ENCODE peak calls at places on chromosomes 7 and 10, in six cellular contexts. H, S, E, Z, X and N are unnamed samples. For H4K20me1 and H3F3A, the result is how much of the 10 kb centered on the place peaks cover.

GRCh38 chr7:74272305-74273038 is 16.7 kb upstream of the CLIP2 start:
- DNase-seq in H (no peak), S (peak), E (no peak), Z (peak), X (peak), N (peak)

GRCh38 chr7:120993011-120993574 is 4.6 kb downstream of the CPED1 start:
- DNase-seq in H (no peak), S (no peak), E (no peak), Z (peak), X (no peak), N (no peak)

GRCh38 chr10:114392112-114392835 is 12.0 kb downstream of the AFAP1L2 start:
- DNase-seq in H (no peak), S (no peak), E (no peak), Z (no peak), X (no peak), N (no peak)

GRCh38 chr10:122565766-122566206 is 5.2 kb downstream of the DMBT1 start:
- DNase-seq in H (peak), S (peak), E (peak), Z (peak), X (peak), N (peak)

GRCh38 chr7:113283861-113284260 is 165.5 kb upstream of the SMIM30 start:
- DNase-seq in H (no peak), S (no peak), E (no peak), Z (peak), X (no peak), N (no peak)

GRCh38 chr10:75464478-75465090 is 33.2 kb downstream of the LRMDA start:
- DNase-seq in H (no peak), S (no peak), E (no peak), Z (no peak), X (no peak), N (no peak)

GRCh38 chr7:28354601-28355062 is 57.7 kb upstream of the CREB5 start:
- DNase-seq in H (peak), S (peak), E (no peak), Z (peak), X (peak), N (peak)

GRCh38 chr10:30178565-30178964 is 119.2 kb upstream of the JCAD start:
- DNase-seq in H (no peak), S (no peak), E (no peak), Z (peak), X (peak), N (no peak)

GRCh38 chr10:104581884-104582603 is 59.0 kb upstream of the SORCS3 start:
- DNase-seq in H (no peak), S (no peak), E (no peak), Z (peak), X (no peak), N (no peak)

GRCh38 chr10:34721201-34721840 is 93.8 kb downstream of the PARD3 start:
- DNase-seq in H (no peak), S (no peak), E (peak), Z (peak), X (peak), N (peak)

GRCh38 chr7:143882611-143883078 is 19.3 kb downstream of the TCAF1 start:
- DNase-seq in H (peak), S (peak), E (no peak), Z (peak), X (no peak), N (no peak)

GRCh38 chr10:84352251-84352842 is 24.0 kb downstream of the CCSER2 start:
- DNase-seq in H (peak), S (peak), E (peak), Z (peak), X (peak), N (peak)

GRCh38 chr7:100044719-100045118 is 4.9 kb upstream of the ZSCAN21 start:
- DNase-seq in H (no peak), S (no peak), E (no peak), Z (no peak), X (peak), N (no peak)

GRCh38 chr7:83469491-83469890 is 179.4 kb downstream of the SEMA3E start:
- DNase-seq in H (no peak), S (peak), E (no peak), Z (peak), X (peak), N (no peak)

GRCh38 chr7:14196555-14196954 is 207.1 kb upstream of the ETV1 start:
- DNase-seq in H (no peak), S (no peak), E (no peak), Z (peak), X (peak), N (no peak)

GRCh38 chr7:19491821-19492452 is 216.9 kb downstream of the POLR1F start:
- DNase-seq in H (peak), S (peak), E (peak), Z (peak), X (peak), N (no peak)

GRCh38 chr10:60042262-60042661 is 135.9 kb upstream of the CCDC6 start:
- DNase-seq in H (no peak), S (no peak), E (no peak), Z (no peak), X (no peak), N (no peak)

GRCh38 chr10:12405342-12406320 is 56.3 kb downstream of the CAMK1D start:
- DNase-seq in H (peak), S (peak), E (no peak), Z (no peak), X (peak), N (no peak)

GRCh38 chr7:3140834-3141233 is 97.2 kb upstream of the CARD11 start:
- DNase-seq in H (no peak), S (no peak), E (no peak), Z (no peak), X (no peak), N (no peak)

DNA sequence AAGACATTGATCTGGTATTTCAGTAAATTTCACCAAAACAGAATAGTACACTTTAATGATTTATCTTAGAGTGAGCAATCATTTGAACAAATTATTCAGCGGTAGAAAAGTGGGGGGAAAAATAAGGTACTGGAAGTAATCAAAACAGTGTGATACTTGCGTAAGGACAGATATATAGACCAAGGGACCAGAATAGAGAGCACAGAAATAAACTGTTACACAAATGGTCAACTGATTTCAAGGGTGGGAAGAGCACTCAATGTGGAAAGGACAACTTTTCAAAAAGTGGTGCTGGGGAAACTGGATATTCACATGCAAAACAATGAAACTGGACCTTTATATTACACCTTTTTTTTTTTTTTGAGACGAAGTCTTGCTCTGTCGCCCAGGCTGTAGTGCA is 119.9 kb downstream of the NRBF2 start:
- DNase-seq in H (no peak), S (no peak), E (no peak), Z (no peak), X (no peak), N (no peak)
- H4K20me1 ChIP-seq in H (under half), S (half or more), E (under half), Z (under half), X (half or more), N (under half)

DNA sequence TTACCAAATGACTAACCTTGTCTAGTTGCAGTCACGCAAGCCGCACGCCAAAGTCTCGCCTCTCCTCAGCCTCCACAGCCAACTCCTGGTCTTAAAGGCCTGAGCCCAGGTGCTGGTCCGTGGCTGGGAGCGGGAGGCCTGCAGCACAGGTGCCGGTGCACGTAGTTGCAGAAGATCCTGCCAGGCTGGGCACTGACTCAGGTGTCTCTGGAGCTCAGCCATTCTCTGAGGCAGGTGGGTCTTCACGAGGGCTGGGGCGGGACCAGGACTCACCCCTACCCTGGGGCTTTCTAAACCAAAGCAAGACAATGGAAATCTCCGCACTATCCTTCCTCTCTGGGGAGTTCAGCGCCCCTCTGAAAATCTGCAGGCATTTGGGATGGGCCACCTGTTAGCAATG is 216.4 kb downstream of the MLLT10 start:
- DNase-seq in H (no peak), S (peak), E (no peak), Z (peak), X (peak), N (no peak)
- H3F3A ChIP-seq in H (under half), S (under half), E (under half), Z (under half), X (under half), N (under half)

DNA sequence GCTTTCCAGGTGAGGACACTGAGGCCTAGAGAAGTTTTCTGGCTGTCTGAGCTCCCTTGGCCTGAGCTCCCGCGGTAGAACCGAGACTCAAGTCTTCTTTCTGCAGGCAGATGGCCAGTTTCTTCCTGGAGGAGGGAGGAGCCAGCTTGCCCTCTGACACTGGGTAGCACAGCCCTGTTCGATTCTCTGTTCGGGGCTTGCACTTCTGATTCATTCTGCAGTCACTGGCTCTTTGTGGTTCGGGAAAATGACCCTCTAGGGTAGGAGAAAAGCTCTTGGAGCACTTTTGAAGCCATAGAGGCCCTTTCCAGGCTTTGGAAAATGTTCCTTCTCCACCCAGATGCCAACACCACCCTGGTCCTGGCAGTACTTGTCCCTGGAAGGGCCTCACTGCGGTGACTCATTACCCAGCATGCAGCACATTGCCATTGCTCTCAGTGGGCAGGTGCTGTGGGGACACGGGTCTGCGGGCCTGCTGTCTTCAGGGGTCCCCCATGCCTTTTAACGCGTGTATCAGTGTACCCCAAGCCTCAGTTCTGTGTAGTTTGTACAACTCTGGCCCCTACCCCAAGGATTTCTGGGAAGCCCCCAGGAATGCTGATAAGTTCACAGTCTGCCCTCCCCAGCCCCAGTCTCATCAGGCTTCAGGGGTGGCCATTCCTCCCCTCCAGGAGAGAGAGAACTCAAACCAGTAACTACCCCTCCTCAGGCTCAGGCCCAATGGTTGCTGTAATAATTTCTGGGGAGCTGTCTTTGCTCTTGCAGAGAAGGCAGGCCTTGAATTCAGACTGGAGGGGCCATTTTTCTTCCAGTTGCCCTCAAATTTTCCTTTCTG is 11.9 kb downstream of the CHST3 start:
- DNase-seq in H (no peak), S (no peak), E (no peak), Z (peak), X (peak), N (peak)
- H4K20me1 ChIP-seq in H (under half), S (under half), E (under half), Z (under half), X (under half), N (under half)

GRCh38 chr10:33267708-33268107 is 66.8 kb downstream of the NRP1 start:
- DNase-seq in H (no peak), S (no peak), E (no peak), Z (no peak), X (no peak), N (no peak)
- H3F3A ChIP-seq in H (under half), S (under half), E (under half), Z (half or more), X (under half), N (under half)

GRCh38 chr7:2104716-2105115 is 128.0 kb downstream of the MAD1L1 start:
- DNase-seq in H (no peak), S (no peak), E (no peak), Z (peak), X (no peak), N (no peak)
- H4K20me1 ChIP-seq in H (under half), S (under half), E (under half), Z (under half), X (under half), N (under half)

GRCh38 chr7:107939472-107940145 is 48.6 kb downstream of the DLD start:
- DNase-seq in H (no peak), S (no peak), E (no peak), Z (peak), X (peak), N (no peak)

GRCh38 chr7:107938448-107939250 is 47.7 kb downstream of the DLD start:
- DNase-seq in H (no peak), S (no peak), E (no peak), Z (peak), X (no peak), N (no peak)

GRCh38 chr7:107936312-107936711 is 45.3 kb downstream of the DLD start:
- DNase-seq in H (no peak), S (no peak), E (no peak), Z (no peak), X (no peak), N (no peak)

GRCh38 chr7:107934991-107935770 is 44.2 kb downstream of the DLD start:
- DNase-seq in H (no peak), S (peak), E (no peak), Z (peak), X (peak), N (no peak)

GRCh38 chr7:107937514-107937913 is 46.5 kb downstream of the DLD start:
- DNase-seq in H (no peak), S (no peak), E (no peak), Z (no peak), X (no peak), N (no peak)
- H3F3A ChIP-seq in H (under half), S (under half), E (under half), Z (half or more), X (under half), N (under half)

DNA sequence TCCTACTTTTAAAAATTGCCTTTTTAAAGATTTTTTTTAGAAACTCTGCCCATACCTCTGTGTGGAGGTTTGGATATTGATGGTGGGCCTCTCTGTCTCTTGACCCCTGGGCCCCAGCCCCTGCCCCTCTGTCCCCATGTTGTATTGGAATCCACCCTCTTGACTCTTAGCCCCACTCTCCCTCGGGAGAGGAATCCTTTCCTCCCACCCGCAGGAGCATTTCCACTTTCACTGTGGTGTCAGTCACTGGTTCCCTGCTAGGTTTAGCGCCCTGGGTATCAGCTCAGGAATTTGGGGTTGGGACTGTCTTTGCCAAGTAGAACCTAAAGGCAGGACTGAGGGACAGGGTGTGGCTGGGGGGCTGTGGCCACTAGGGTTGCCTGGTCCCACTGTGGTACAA is 10.1 kb downstream of the PFKFB3 start:
- DNase-seq in H (no peak), S (no peak), E (no peak), Z (no peak), X (no peak), N (no peak)
- H4K20me1 ChIP-seq in H (half or more), S (under half), E (under half), Z (under half), X (under half), N (under half)

GRCh38 chr7:135834262-135834661 is 85.6 kb upstream of the FAM180A start:
- DNase-seq in H (no peak), S (no peak), E (no peak), Z (no peak), X (no peak), N (no peak)

GRCh38 chr7:135833642-135834041 is 85.0 kb upstream of the FAM180A start:
- DNase-seq in H (no peak), S (no peak), E (no peak), Z (no peak), X (no peak), N (no peak)

GRCh38 chr7:135827391-135827790 is 78.8 kb upstream of the FAM180A start:
- DNase-seq in H (no peak), S (no peak), E (no peak), Z (no peak), X (peak), N (peak)

GRCh38 chr7:135831451-135832220 is 83.0 kb upstream of the FAM180A start:
- DNase-seq in H (no peak), S (no peak), E (no peak), Z (no peak), X (no peak), N (no peak)
- H3F3A ChIP-seq in H (under half), S (under half), E (under half), Z (under half), X (under half), N (under half)

GRCh38 chr10:101817542-101818118 is 614 bp downstream of the OGA start:
- DNase-seq in H (peak), S (peak), E (peak), Z (peak), X (peak), N (peak)
- H4K20me1 ChIP-seq in H (half or more), S (under half), E (under half), Z (under half), X (under half), N (under half)